ENCODE peak calls at places on chromosomes 16 and 17, in four cellular contexts. Y is T-cell, U is naive B cell, H is lower leg skin. K is an unnamed sample.

GRCh38 chr16:546909-547770 is 13.1 kb upstream of the PRR35 start:
- DNase-seq in Y (peak), U (no peak), H (no peak), K (peak)

GRCh38 chr16:16029431-16030011 is 80.1 kb downstream of the ABCC1 start:
- DNase-seq in Y (no peak), U (no peak), H (no peak), K (no peak)

GRCh38 chr16:70756071-70756470 is 44.9 kb downstream of the VAC14 start:
- DNase-seq in Y (no peak), U (no peak), H (no peak), K (no peak)

GRCh38 chr16:56354016-56354415 is 71.3 kb downstream of the AMFR start:
- DNase-seq in Y (no peak), U (no peak), H (peak), K (no peak)

GRCh38 chr16:49875812-49876715 is 20.2 kb upstream of the ZNF423 start:
- DNase-seq in Y (no peak), U (no peak), H (no peak), K (no peak)

GRCh38 chr17:27226611-27227234 is 67.2 kb upstream of the WSB1 start:
- DNase-seq in Y (no peak), U (no peak), H (no peak), K (no peak)

GRCh38 chr17:3812771-3813170 is 11.8 kb upstream of the ITGAE start:
- DNase-seq in Y (no peak), U (no peak), H (no peak), K (no peak)

GRCh38 chr17:83182620-83183063 is 103.2 kb downstream of the METRNL start:
- DNase-seq in Y (no peak), U (no peak), H (peak), K (peak)

GRCh38 chr16:85733839-85734170 is 17.1 kb downstream of the C16orf74 start:
- DNase-seq in Y (no peak), U (no peak), H (no peak), K (no peak)

GRCh38 chr17:22128723-22129122 is 436.4 kb downstream of the KCNJ18 start:
- DNase-seq in Y (no peak), U (no peak), H (no peak), K (no peak)